ENCODE peak calls at places on chromosome 14, in nine cellular contexts. R is transverse colon; S is BJ; F is testis; N is CD4-positive, alpha-beta T cell; G is Calu3; K is AG09309; I is colonic mucosa; Z is heart right ventricle. Q is an unnamed sample.

GRCh38 chr14:59133709-59134108 is 54.8 kb upstream of the DAAM1 start:
- DNase-seq in R (no peak), S (no peak), F (no peak), N (no peak), G (no peak), K (no peak), I (no peak), Z (no peak), Q (no peak)

GRCh38 chr14:68816183-68816942 is 23.5 kb upstream of the ZFP36L1 start:
- DNase-seq in R (peak; percentile 92), S (no peak), F (peak; percentile 91), N (peak; percentile 88), G (peak; percentile 90), K (no peak), I (peak; percentile 91), Z (peak; percentile 89), Q (peak; percentile 91)

GRCh38 chr14:103628221-103628683 is 759 bp upstream of the KLC1 start:
- DNase-seq in R (peak; percentile 85), S (no peak), F (peak; percentile 71), N (no peak), G (peak; percentile 76), K (no peak), I (peak; percentile 84), Z (peak; percentile 65), Q (peak; percentile 93)

GRCh38 chr14:98433436-98433835 is 838.6 kb downstream of the BCL11B start:
- DNase-seq in R (no peak), S (no peak), F (no peak), N (no peak), G (no peak), K (no peak), I (no peak), Z (no peak), Q (no peak)

GRCh38 chr14:103408491-103409155 is 23.4 kb downstream of the MARK3 start:
- DNase-seq in R (no peak), S (no peak), F (peak; percentile 84), N (no peak), G (no peak), K (no peak), I (no peak), Z (no peak), Q (no peak)

GRCh38 chr14:74349757-74350156 is 1.5 kb downstream of the VRTN start:
- DNase-seq in R (peak; percentile 24), S (no peak), F (no peak), N (no peak), G (no peak), K (no peak), I (peak; percentile 43), Z (no peak), Q (no peak)

GRCh38 chr14:50099335-50099734 is 17.0 kb downstream of the VCPKMT start:
- DNase-seq in R (peak; percentile 31), S (no peak), F (no peak), N (no peak), G (peak; percentile 33), K (no peak), I (peak; percentile 44), Z (no peak), Q (no peak)

GRCh38 chr14:22976620-22977433 is 5.5 kb downstream of the AJUBA start:
- DNase-seq in R (peak; percentile 31), S (no peak), F (no peak), N (no peak), G (peak; percentile 54), K (no peak), I (peak; percentile 76), Z (no peak), Q (no peak)

GRCh38 chr14:64186231-64187129 is 107.7 kb downstream of the ESR2 start:
- DNase-seq in R (no peak), S (no peak), F (peak; percentile 58), N (no peak), G (no peak), K (no peak), I (no peak), Z (no peak), Q (no peak)

GRCh38 chr14:65927871-65928270 is 515.3 kb downstream of the FUT8 start:
- DNase-seq in R (peak; percentile 37), S (no peak), F (no peak), N (peak; percentile 83), G (peak; percentile 6), K (no peak), I (peak; percentile 21), Z (no peak), Q (no peak)

GRCh38 chr14:102295301-102295700 is 9.7 kb downstream of the MOK start:
- DNase-seq in R (no peak), S (no peak), F (no peak), N (no peak), G (no peak), K (no peak), I (no peak), Z (no peak), Q (no peak)
- TF ChIP-seq CTCF in R (no peak), S (peak; percentile 45), F (peak; percentile 1), N (no peak), G (no peak), K (peak; percentile 47), I (no peak), Z (peak; percentile 35), Q (peak; percentile 30)

GRCh38 chr14:55802986-55803431 is 223.0 kb downstream of the KTN1 start:
- DNase-seq in R (no peak), S (no peak), F (no peak), N (no peak), G (peak; percentile 40), K (no peak), I (no peak), Z (no peak), Q (no peak)
- TF ChIP-seq CTCF in R (no peak), S (no peak), F (no peak), N (no peak), G (peak; percentile 27), K (no peak), I (no peak), Z (no peak), Q (peak; percentile 82)

GRCh38 chr14:24309538-24310386 is at the start of gene LTB4R2:
- DNase-seq in R (no peak), S (no peak), F (no peak), N (no peak), G (no peak), K (no peak), I (no peak), Z (no peak), Q (no peak)
- TF ChIP-seq CTCF in R (no peak), S (no peak), F (no peak), N (no peak), G (no peak), K (no peak), I (no peak), Z (no peak), Q (no peak)

GRCh38 chr14:40630471-40630870 is 976.2 kb upstream of the LRFN5 start:
- DNase-seq in R (no peak), S (no peak), F (no peak), N (no peak), G (no peak), K (no peak), I (no peak), Z (no peak), Q (no peak)
- TF ChIP-seq CTCF in R (no peak), S (no peak), F (no peak), N (no peak), G (no peak), K (no peak), I (no peak), Z (no peak), Q (no peak)

GRCh38 chr14:72332871-72333270 is 400.6 kb downstream of the RGS6 start:
- DNase-seq in R (no peak), S (no peak), F (no peak), N (no peak), G (no peak), K (no peak), I (no peak), Z (no peak), Q (no peak)
- TF ChIP-seq CTCF in R (no peak), S (no peak), F (no peak), N (no peak), G (no peak), K (no peak), I (no peak), Z (no peak), Q (no peak)

DNA sequence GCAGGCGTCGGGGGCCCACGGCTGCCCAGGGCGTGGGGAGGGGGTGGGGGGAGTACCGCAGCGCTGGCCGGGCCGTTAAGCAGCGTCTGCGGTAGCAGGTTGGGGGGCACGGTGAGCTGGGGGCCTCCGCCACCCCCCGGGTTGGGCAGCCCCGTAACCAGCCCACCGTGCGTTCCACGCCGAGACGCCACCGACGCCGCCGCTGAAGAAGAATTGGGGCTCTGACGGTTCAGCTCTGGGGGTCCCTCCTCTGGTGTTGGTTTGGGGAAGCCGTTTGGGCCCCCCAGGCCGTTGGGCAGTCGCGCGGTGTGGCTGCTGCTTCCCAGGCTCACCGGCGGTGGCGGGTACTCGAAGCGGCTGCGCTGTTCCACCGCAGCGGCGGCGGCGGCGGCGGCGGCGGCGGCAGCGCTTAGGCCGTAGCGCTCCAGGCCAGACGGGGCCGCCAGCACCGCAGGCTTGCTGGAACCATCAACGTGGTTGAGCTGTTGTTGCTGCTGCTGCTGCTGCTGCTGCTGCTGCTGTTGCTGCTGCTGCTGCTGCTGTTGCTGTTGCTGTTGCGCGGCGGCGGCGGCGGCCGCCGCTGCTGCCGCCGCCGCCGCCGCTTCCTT is 1.5 kb downstream of the IRF2BPL start:
- DNase-seq in R (no peak), S (no peak), F (no peak), N (peak; percentile 54), G (peak; percentile 56), K (no peak), I (no peak), Z (peak; percentile 40), Q (no peak)
- TF ChIP-seq CTCF in R (no peak), S (no peak), F (no peak), N (no peak), G (no peak), K (no peak), I (no peak), Z (peak; percentile 13), Q (no peak)

Q was measured in RWPE2.